ENCODE peak calls at places on chromosomes 13 and 19, in seven cellular contexts. Q is pancreas, P is GM12878, N is mucosa of descending colon, O is fibroblast of lung, B is ovary, F is upper lobe of left lung. D is an unnamed sample.

GRCh38 chr13:96632536-96633320 is 361.5 kb downstream of the OXGR1 start:
- DNase-seq in Q (no peak), P (no peak), N (no peak), O (no peak), B (no peak), F (peak), D (no peak)

GRCh38 chr19:33840783-33841182 is 44.1 kb downstream of the KCTD15 start:
- DNase-seq in Q (no peak), P (no peak), N (no peak), O (no peak), B (no peak), F (no peak), D (no peak)

GRCh38 chr19:29478578-29479565 is 46.9 kb upstream of the VSTM2B start:
- DNase-seq in Q (no peak), P (no peak), N (peak), O (no peak), B (no peak), F (peak), D (no peak)

GRCh38 chr19:41853768-41854167 is 6.3 kb upstream of the RPS19 start:
- DNase-seq in Q (no peak), P (no peak), N (no peak), O (no peak), B (no peak), F (no peak), D (no peak)

GRCh38 chr19:4524808-4525562 is 6.7 kb upstream of the PLIN4 start:
- DNase-seq in Q (peak), P (no peak), N (no peak), O (no peak), B (peak), F (peak), D (peak)

GRCh38 chr19:35404879-35405622 is 34.2 kb downstream of the GPR42 start:
- DNase-seq in Q (peak), P (peak), N (no peak), O (peak), B (peak), F (no peak), D (no peak)

GRCh38 chr13:43596924-43597598 is 189.7 kb downstream of the ENOX1 start:
- DNase-seq in Q (no peak), P (no peak), N (no peak), O (no peak), B (no peak), F (no peak), D (no peak)

GRCh38 chr13:66886248-66886647 is 343.9 kb downstream of the PCDH9 start:
- DNase-seq in Q (no peak), P (no peak), N (no peak), O (peak), B (no peak), F (no peak), D (no peak)

GRCh38 chr13:27423333-27423732 is 1.1 kb upstream of the GTF3A start:
- DNase-seq in Q (no peak), P (no peak), N (no peak), O (no peak), B (no peak), F (no peak), D (no peak)

GRCh38 chr13:99741979-99742378 is 229.6 kb downstream of the ZIC5 start:
- DNase-seq in Q (no peak), P (no peak), N (no peak), O (no peak), B (no peak), F (no peak), D (no peak)

GRCh38 chr19:30784850-30785459 is 412.8 kb downstream of the ZNF536 start:
- DNase-seq in Q (peak), P (no peak), N (no peak), O (no peak), B (peak), F (no peak), D (peak)

GRCh38 chr19:19750842-19751790 is 18.2 kb upstream of the ZNF14 start:
- DNase-seq in Q (peak), P (no peak), N (no peak), O (no peak), B (no peak), F (peak), D (no peak)

GRCh38 chr19:29819986-29820385 is 8.2 kb downstream of the CCNE1 start:
- DNase-seq in Q (no peak), P (no peak), N (no peak), O (no peak), B (no peak), F (no peak), D (no peak)

GRCh38 chr13:31090921-31091624 is 70.6 kb downstream of the HSPH1 start:
- DNase-seq in Q (peak), P (no peak), N (no peak), O (peak), B (no peak), F (peak), D (no peak)

GRCh38 chr19:20365146-20365545 is 198.1 kb downstream of the ZNF486 start:
- DNase-seq in Q (no peak), P (no peak), N (no peak), O (no peak), B (no peak), F (no peak), D (no peak)

GRCh38 chr19:13866463-13867046 is 10.4 kb upstream of the NANOS3 start:
- DNase-seq in Q (no peak), P (no peak), N (no peak), O (no peak), B (no peak), F (no peak), D (no peak)

GRCh38 chr13:73522937-73523336 is 464.1 kb downstream of the KLF5 start:
- DNase-seq in Q (no peak), P (no peak), N (no peak), O (no peak), B (no peak), F (peak), D (no peak)

GRCh38 chr13:35499131-35500051 is 22.9 kb upstream of the MAB21L1 start:
- DNase-seq in Q (no peak), P (no peak), N (no peak), O (no peak), B (no peak), F (no peak), D (no peak)

GRCh38 chr13:40672310-40673060 is 6.0 kb upstream of the FOXO1 start:
- DNase-seq in Q (no peak), P (no peak), N (no peak), O (peak), B (no peak), F (no peak), D (no peak)

GRCh38 chr19:42374826-42375376 is 15.2 kb downstream of the CNFN start:
- DNase-seq in Q (no peak), P (no peak), N (no peak), O (no peak), B (no peak), F (no peak), D (no peak)

GRCh38 chr19:19426799-19427198 is 21.3 kb downstream of the GATAD2A start:
- DNase-seq in Q (no peak), P (no peak), N (no peak), O (no peak), B (no peak), F (no peak), D (no peak)

GRCh38 chr13:44292545-44292944 is 81.1 kb upstream of the SERP2 start:
- DNase-seq in Q (no peak), P (no peak), N (no peak), O (no peak), B (no peak), F (no peak), D (no peak)

GRCh38 chr19:38388310-38389100 is at the start of gene SPRED3:
- DNase-seq in Q (no peak), P (no peak), N (no peak), O (peak), B (peak), F (peak), D (no peak)

GRCh38 chr19:35228177-35228930 is at the start of gene FAM187B:
- DNase-seq in Q (no peak), P (no peak), N (no peak), O (no peak), B (no peak), F (no peak), D (peak)

GRCh38 chr13:38002596-38002995 is 133.0 kb upstream of the TRPC4 start:
- DNase-seq in Q (no peak), P (no peak), N (no peak), O (no peak), B (no peak), F (no peak), D (no peak)

GRCh38 chr19:54178581-54179261 is 5.8 kb upstream of the TMC4 start:
- DNase-seq in Q (peak), P (no peak), N (peak), O (no peak), B (no peak), F (no peak), D (no peak)

GRCh38 chr19:19468424-19469050 is 46.8 kb downstream of the TSSK6 start:
- DNase-seq in Q (no peak), P (no peak), N (no peak), O (no peak), B (no peak), F (no peak), D (no peak)

GRCh38 chr13:107650081-107650701 is 565.1 kb downstream of the LIG4 start:
- DNase-seq in Q (peak), P (no peak), N (no peak), O (peak), B (peak), F (peak), D (peak)

GRCh38 chr13:33797622-33798021 is 20.3 kb upstream of the RFC3 start:
- DNase-seq in Q (no peak), P (no peak), N (no peak), O (peak), B (no peak), F (no peak), D (no peak)

GRCh38 chr13:106523566-106523965 is 11.9 kb downstream of the EFNB2 start:
- DNase-seq in Q (no peak), P (no peak), N (no peak), O (no peak), B (no peak), F (no peak), D (no peak)

GRCh38 chr19:17716309-17716929 is 2.9 kb upstream of the MAP1S start:
- DNase-seq in Q (no peak), P (no peak), N (no peak), O (no peak), B (no peak), F (no peak), D (no peak)
- TF ChIP-seq CTCF in Q (no peak), P (peak), N (no peak), O (no peak), B (no peak), F (no peak), D (no peak)

GRCh38 chr13:55999709-56000108 is 1141.0 kb upstream of the PRR20A start:
- DNase-seq in Q (no peak), P (no peak), N (no peak), O (no peak), B (no peak), F (no peak), D (no peak)
- TF ChIP-seq CTCF in Q (no peak), P (no peak), N (no peak), O (no peak), B (no peak), F (no peak), D (no peak)

GRCh38 chr13:72507394-72508199 is 219.8 kb downstream of the MZT1 start:
- DNase-seq in Q (no peak), P (no peak), N (no peak), O (peak), B (no peak), F (no peak), D (no peak)

GRCh38 chr13:72508392-72508791 is 219.0 kb downstream of the MZT1 start:
- DNase-seq in Q (no peak), P (no peak), N (no peak), O (no peak), B (no peak), F (no peak), D (no peak)

GRCh38 chr13:72504026-72504925 is 223.2 kb downstream of the MZT1 start:
- DNase-seq in Q (no peak), P (no peak), N (no peak), O (peak), B (no peak), F (no peak), D (no peak)

GRCh38 chr13:72505376-72505775 is 222.1 kb downstream of the MZT1 start:
- DNase-seq in Q (no peak), P (no peak), N (no peak), O (peak), B (no peak), F (no peak), D (no peak)

GRCh38 chr13:72506706-72507105 is 220.7 kb downstream of the MZT1 start:
- DNase-seq in Q (no peak), P (no peak), N (no peak), O (no peak), B (no peak), F (no peak), D (no peak)
- TF ChIP-seq CTCF in Q (no peak), P (no peak), N (no peak), O (no peak), B (no peak), F (no peak), D (no peak)

DNA sequence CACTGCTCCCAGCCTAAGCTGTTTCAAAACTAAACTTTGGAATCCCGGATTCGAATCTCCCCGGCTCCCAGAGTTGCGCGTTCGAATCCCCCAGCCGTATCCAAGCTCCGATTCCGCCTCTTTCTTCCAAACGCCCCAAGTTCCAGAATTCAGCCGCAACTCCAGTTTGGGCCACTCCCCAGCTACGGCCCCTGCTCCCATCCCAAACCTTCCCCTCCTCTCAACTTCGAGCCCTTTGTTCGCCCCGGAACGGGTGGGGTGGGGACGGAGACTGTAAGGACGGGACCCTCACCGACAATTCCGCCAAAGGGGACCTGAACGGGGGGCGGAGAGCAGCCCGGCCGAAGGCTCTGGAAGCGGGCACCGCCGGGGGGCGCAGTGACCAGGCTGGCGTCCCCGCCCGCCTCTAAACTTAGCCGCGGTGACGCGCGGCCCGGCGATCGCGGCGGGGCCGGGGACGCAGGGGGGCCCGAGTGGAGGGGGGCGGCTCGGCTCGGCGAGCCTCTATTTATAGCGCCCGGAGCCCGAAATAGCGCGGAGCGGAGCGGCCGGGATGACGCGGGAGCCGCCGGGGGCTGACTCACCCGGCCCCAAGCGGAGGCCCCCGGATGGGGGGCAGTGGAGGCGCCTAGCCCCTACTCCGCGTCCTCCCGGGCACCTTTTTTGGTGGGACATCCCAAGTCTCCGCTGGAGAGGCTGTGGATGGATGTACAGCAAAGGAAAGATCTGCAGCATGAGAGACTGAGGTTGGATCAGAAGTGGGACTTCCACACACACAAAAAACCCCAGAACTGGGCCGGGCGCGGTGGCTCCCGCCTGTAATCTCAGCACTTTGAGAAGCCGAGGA is 4.9 kb upstream of the ERCC1 start:
- DNase-seq in Q (peak), P (no peak), N (no peak), O (peak), B (peak), F (peak), D (peak)
- TF ChIP-seq CTCF in Q (no peak), P (peak), N (no peak), O (peak), B (peak), F (peak), D (peak)

GRCh38 chr13:36862002-36862706 is 43.1 kb downstream of the RFXAP start:
- DNase-seq in Q (no peak), P (no peak), N (no peak), O (peak), B (no peak), F (no peak), D (no peak)

GRCh38 chr13:36859259-36859658 is 40.2 kb downstream of the RFXAP start:
- DNase-seq in Q (no peak), P (no peak), N (no peak), O (no peak), B (no peak), F (no peak), D (no peak)

GRCh38 chr13:36857273-36857672 is 38.3 kb downstream of the RFXAP start:
- DNase-seq in Q (no peak), P (no peak), N (no peak), O (peak), B (no peak), F (no peak), D (no peak)

GRCh38 chr13:36862722-36863121 is 43.7 kb downstream of the RFXAP start:
- DNase-seq in Q (no peak), P (no peak), N (no peak), O (no peak), B (no peak), F (no peak), D (no peak)

DNA sequence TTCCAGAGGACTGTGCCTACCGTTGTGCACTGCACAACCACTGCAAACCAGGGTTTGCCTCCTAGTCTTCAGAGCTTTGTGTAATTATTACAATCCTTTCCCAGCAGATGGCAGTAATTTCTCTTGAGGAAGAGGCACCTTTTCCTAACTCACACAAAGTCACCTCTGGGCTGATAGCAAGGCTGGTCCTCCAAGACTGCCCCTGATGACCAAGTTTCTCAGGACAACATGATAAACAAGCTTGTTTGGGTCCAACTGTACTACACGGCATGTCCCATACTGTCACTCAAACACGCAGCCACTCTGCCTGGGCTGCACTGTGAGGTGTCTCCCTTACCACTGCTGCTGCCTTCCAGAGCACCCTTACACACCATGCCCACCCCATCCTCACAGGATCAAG is 39.3 kb downstream of the RFXAP start:
- DNase-seq in Q (no peak), P (no peak), N (no peak), O (peak), B (no peak), F (no peak), D (no peak)
- TF ChIP-seq CTCF in Q (peak), P (peak), N (no peak), O (peak), B (no peak), F (peak), D (no peak)